ENCODE peak calls at places on chromosomes 5 and 9, in seven cellular contexts. H is psoas muscle, W is lower leg skin, U is AG04450, A is foreskin fibroblast, R is GM20000, V is right lobe of liver. Q is an unnamed sample.

GRCh38 chr9:101372327-101373118 is 12.3 kb downstream of the BAAT start:
- DNase-seq in A (no peak), R (no peak), V (no peak), U (no peak), H (no peak), W (no peak), Q (no peak)

GRCh38 chr5:109246395-109246794 is 163.4 kb downstream of the PJA2 start:
- DNase-seq in A (no peak), U (no peak), W (no peak), H (no peak), R (no peak), V (no peak), Q (no peak)

GRCh38 chr9:92668746-92669526 is 995 bp downstream of the IPPK start:
- DNase-seq in U (no peak), R (peak), A (peak), H (peak), V (no peak), W (peak), Q (peak)

GRCh38 chr9:134568116-134568515 is 73.5 kb upstream of the COL5A1 start:
- DNase-seq in U (no peak), W (peak), V (peak), R (no peak), A (no peak), H (no peak), Q (no peak)

GRCh38 chr5:171340491-171340890 is 31.4 kb downstream of the TLX3 start:
- DNase-seq in A (no peak), R (no peak), V (no peak), W (no peak), U (no peak), H (no peak), Q (no peak)

GRCh38 chr5:25448190-25448621 is 803.4 kb upstream of the CDH10 start:
- DNase-seq in U (no peak), A (no peak), R (no peak), V (no peak), W (no peak), H (no peak), Q (no peak)

GRCh38 chr5:57693488-57694305 is 211.1 kb upstream of the ACTBL2 start:
- DNase-seq in H (no peak), A (peak), R (no peak), V (no peak), W (no peak), U (no peak), Q (no peak)

GRCh38 chr5:80255425-80255751 is 460 bp downstream of the SERINC5 start:
- DNase-seq in R (no peak), H (peak), W (peak), U (no peak), V (peak), A (peak), Q (peak)

GRCh38 chr5:81151546-81151945 is 81.6 kb upstream of the CKMT2 start:
- DNase-seq in V (no peak), W (no peak), A (peak), U (peak), R (no peak), H (no peak), Q (peak)

GRCh38 chr5:31867219-31867618 is 228.3 kb downstream of the PDZD2 start:
- DNase-seq in H (no peak), R (no peak), W (peak), U (no peak), A (no peak), V (no peak), Q (no peak)

GRCh38 chr5:29197636-29198035 is 1995.8 kb upstream of the CDH6 start:
- DNase-seq in H (no peak), U (no peak), R (no peak), A (no peak), W (no peak), V (no peak), Q (no peak)
- TF ChIP-seq CTCF in H (no peak), U (no peak), R (no peak), A (no peak), W (no peak), V (no peak), Q (no peak)

GRCh38 chr5:41966706-41967105 is 41.6 kb downstream of the FBXO4 start:
- DNase-seq in A (no peak), V (no peak), W (no peak), U (no peak), H (no peak), R (no peak), Q (no peak)

GRCh38 chr5:41973887-41974286 is 48.8 kb downstream of the FBXO4 start:
- DNase-seq in U (no peak), A (no peak), H (no peak), R (no peak), W (no peak), V (no peak), Q (no peak)

GRCh38 chr5:41967401-41967800 is 42.3 kb downstream of the FBXO4 start:
- DNase-seq in U (no peak), A (no peak), V (no peak), R (no peak), H (no peak), W (no peak), Q (no peak)

GRCh38 chr5:41973087-41973486 is 48.0 kb downstream of the FBXO4 start:
- DNase-seq in H (no peak), W (no peak), U (no peak), R (no peak), V (no peak), A (no peak), Q (no peak)

DNA sequence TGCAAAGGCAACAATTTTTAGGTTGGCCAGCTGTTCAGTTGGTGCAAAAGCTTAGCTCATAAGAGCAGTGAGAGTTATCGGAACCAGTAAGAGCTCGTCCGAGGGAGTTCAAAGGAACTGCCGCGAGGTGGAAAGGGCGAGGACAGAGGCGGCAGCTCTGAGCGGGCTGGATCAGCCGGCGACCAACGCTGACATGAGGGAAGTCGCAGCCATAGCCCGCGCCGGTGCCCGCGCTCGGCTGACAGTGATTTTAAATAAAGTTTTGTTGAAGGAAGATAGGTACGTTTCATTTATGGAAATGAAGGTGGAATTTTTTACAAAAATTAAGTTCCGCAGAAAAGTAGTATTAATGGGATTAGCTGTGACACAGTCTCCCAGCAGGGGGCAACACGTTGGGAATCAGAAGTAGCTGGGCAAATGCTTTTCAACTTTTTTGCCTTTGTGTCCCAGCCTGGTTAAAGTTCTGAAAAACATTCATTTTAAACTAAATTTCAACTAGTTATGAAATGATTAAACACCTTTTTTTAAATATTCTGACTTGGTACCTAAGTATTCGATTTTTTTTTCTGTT is 43.2 kb downstream of the FBXO4 start:
- DNase-seq in R (no peak), A (no peak), H (no peak), V (no peak), U (no peak), W (no peak), Q (no peak)
- TF ChIP-seq CTCF in R (no peak), A (peak), H (no peak), V (no peak), U (peak), W (no peak), Q (peak)

DNA sequence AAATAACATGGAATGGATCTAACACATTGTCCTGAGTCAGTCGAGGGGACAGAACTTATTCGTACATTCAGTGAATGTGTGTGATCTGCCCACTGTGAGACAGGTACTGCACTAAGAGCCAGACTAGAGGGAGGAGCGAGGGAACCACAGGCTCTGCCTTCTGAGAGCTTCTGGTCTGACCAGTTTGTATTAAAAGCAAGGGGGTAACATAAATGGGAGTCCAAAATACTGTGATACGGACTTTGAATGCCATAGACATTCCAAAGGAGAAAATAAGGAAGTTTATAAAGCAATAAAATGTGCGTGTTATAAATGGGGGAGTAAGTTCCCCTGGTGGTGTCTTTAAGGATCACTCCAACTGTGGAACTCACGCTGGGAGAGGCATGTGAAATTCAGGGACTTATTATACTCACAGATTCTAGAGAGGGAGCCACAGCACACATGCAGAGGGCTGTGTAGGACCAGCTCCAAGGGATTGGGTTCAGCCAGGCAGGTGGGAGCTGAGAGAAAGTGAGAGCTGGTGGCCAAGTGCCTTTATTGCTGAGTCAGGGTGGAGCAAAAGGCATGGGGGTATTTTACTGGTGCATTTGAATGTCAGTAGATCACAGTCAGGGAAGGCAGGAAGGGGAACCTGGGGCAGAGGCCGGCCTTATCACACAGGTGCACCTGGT is 186.5 kb upstream of the WWC1 start:
- DNase-seq in V (no peak), H (no peak), R (no peak), A (no peak), W (no peak), U (no peak), Q (no peak)
- TF ChIP-seq CTCF in V (no peak), H (no peak), R (no peak), A (peak), W (no peak), U (no peak), Q (peak)

DNA sequence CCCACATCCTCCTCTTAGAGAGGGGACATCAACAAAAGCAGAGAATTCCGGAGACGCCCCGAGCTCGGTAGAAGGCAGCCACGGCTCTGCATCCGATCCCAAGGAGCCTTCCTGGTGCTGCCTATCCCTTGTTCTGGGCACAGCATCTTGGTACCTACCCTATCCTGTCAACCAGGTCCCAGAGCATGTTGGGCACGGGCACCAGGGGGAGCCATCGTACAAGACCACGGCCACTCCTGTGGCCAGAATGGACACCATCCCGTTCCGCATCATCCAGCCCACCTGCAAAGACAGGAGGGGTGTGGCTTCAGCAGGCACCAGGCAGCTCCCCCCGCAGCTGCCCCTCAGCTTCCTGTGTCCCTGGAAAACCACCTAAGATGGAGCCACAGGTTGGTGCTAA is 62.7 kb upstream of the ZNF354A start:
- DNase-seq in A (no peak), W (no peak), U (no peak), H (no peak), R (no peak), V (no peak), Q (no peak)
- TF ChIP-seq CTCF in A (no peak), W (no peak), U (no peak), H (peak), R (no peak), V (peak), Q (peak)

DNA sequence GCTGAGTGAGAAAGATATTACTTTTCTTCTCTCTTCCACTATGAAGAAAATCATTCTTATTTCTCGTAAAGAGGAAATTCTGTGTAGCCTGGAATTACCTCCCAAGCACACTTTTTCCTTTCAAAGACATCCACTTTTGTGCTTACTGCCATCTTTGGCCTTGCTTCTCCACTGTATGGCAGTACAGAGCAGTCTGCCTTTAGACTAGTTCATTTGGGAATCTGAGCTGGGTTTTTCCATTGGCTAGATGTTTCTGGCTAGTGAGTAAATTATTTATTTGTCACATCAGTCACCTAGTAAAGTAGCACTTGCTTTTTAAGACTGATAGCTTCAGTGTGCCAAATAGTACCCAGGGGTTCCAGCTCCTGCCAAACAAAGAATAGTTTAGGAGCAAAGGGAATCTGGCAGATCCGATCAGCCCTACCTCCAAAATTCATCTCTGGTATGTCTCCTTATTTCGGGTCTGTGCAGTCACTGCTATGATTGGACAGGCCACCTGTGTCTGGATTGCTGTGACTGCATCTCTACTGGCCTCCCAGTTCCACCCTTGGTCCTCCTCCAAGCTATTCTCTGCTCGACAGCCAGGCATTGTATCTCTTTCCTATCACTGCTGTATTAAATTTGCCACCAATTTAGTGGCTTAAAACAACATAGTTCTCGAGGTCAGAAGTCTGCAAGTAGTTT is 97.6 kb downstream of the NUDT12 start:
- DNase-seq in A (no peak), H (no peak), V (no peak), U (no peak), W (no peak), R (no peak), Q (no peak)
- TF ChIP-seq CTCF in A (peak), H (peak), V (no peak), U (peak), W (no peak), R (no peak), Q (peak)

GRCh38 chr5:111223790-111224560 is at the start of gene CAMK4:
- DNase-seq in V (peak), R (peak), U (peak), A (peak), H (peak), W (peak), Q (peak)
- TF ChIP-seq CTCF in V (peak), R (no peak), U (peak), A (no peak), H (no peak), W (no peak), Q (peak)

GRCh38 chr5:138458353-138458752 is 6.9 kb upstream of the EGR1 start:
- DNase-seq in W (no peak), A (no peak), V (no peak), H (peak), R (no peak), U (no peak), Q (no peak)
- TF ChIP-seq CTCF in W (no peak), A (no peak), V (no peak), H (no peak), R (no peak), U (no peak), Q (no peak)